ENCODE peak calls at places on chromosomes 4 and X, in four cellular contexts. N, F, R and Y are unnamed samples.

GRCh38 chr4:152240232-152240631 is 295.7 kb downstream of the FBXW7 start:
- DNase-seq in F (no peak), R (no peak), N (no peak), Y (no peak)

GRCh38 chr4:166153539-166153938 is 280.5 kb downstream of the TLL1 start:
- DNase-seq in F (no peak), N (no peak), R (no peak), Y (no peak)

GRCh38 chr4:10982305-10982704 is 297.7 kb upstream of the CLNK start:
- DNase-seq in F (no peak), N (no peak), R (no peak), Y (no peak)

GRCh38 chr4:111283066-111283677 is 660.3 kb upstream of the PITX2 start:
- DNase-seq in R (no peak), F (peak), N (peak), Y (peak)

GRCh38 chr4:48683784-48684666 is 96.1 kb downstream of the FRYL start:
- DNase-seq in F (no peak), R (no peak), N (no peak), Y (no peak)

GRCh38 chr4:41185614-41186609 is 28.4 kb downstream of the APBB2 start:
- DNase-seq in R (no peak), N (peak), F (peak), Y (peak)

GRCh38 chr4:177605252-177605651 is 163.0 kb upstream of the AGA start:
- DNase-seq in R (no peak), N (no peak), F (no peak), Y (no peak)

GRCh38 chrX:74613350-74614192 is 853 bp downstream of the RLIM start:
- DNase-seq in F (peak), R (no peak), N (peak), Y (peak)

GRCh38 chr4:17447056-17447455 is 64.8 kb downstream of the QDPR start:
- DNase-seq in F (peak), R (no peak), N (no peak), Y (no peak)

GRCh38 chr4:177266492-177266891 is 43.2 kb upstream of the NEIL3 start:
- DNase-seq in N (no peak), F (peak), R (no peak), Y (peak)

GRCh38 chrX:150504399-150505186 is 63.8 kb upstream of the MTM1 start:
- DNase-seq in F (peak), R (no peak), N (no peak), Y (peak)

GRCh38 chr4:116020141-116020722 is 906.8 kb upstream of the NDST4 start:
- DNase-seq in F (no peak), N (no peak), R (no peak), Y (no peak)